ENCODE peak calls at places on chromosome 6, in eight cellular contexts. W is cortex of kidney; Q is activated CD8-positive, alpha-beta T cell treated with anti-CD3 and anti-CD28 coated beads for 36 hours; K is effector memory CD8-positive, alpha-beta T cell; J is head of caudate nucleus; R is mesenchymal stem cell; I is left lung; E is NCI-H1417. T is an unnamed sample.

GRCh38 chr6:26175428-26176181 is 88.4 kb downstream of the HFE start:
- DNase-seq in W (no peak), Q (peak; percentile 72), K (peak; percentile 47), J (no peak), R (peak; percentile 83), I (no peak), E (peak; percentile 45), T (peak; percentile 85)

GRCh38 chr6:81962198-81962597 is 209.7 kb upstream of the TENT5A start:
- DNase-seq in W (no peak), Q (no peak), K (no peak), J (no peak), R (no peak), I (no peak), E (no peak), T (no peak)

GRCh38 chr6:3750324-3751018 is 1.0 kb downstream of the PXDC1 start:
- DNase-seq in W (peak; percentile 28), Q (no peak), K (no peak), J (peak; percentile 81), R (peak; percentile 77), I (peak; percentile 93), E (peak; percentile 17), T (peak; percentile 70)

GRCh38 chr6:30690403-30691207 is at the start of gene NRM:
- DNase-seq in W (peak; percentile 38), Q (peak; percentile 80), K (peak; percentile 36), J (peak; percentile 90), R (peak; percentile 94), I (peak; percentile 91), E (peak; percentile 89), T (peak; percentile 87)

GRCh38 chr6:2531426-2532208 is 219.1 kb downstream of the MYLK4 start:
- DNase-seq in W (no peak), Q (no peak), K (no peak), J (no peak), R (peak; percentile 22), I (no peak), E (no peak), T (no peak)

GRCh38 chr6:37170273-37171140 is 555 bp downstream of the PIM1 start:
- DNase-seq in W (no peak), Q (peak; percentile 68), K (peak; percentile 45), J (no peak), R (peak; percentile 63), I (peak; percentile 62), E (peak; percentile 65), T (peak; percentile 45)

GRCh38 chr6:112235956-112236355 is 18.4 kb downstream of the LAMA4 start:
- DNase-seq in W (no peak), Q (peak; percentile 89), K (peak; percentile 5), J (no peak), R (peak; percentile 72), I (no peak), E (no peak), T (peak; percentile 86)

GRCh38 chr6:51004380-51004779 is 185.7 kb downstream of the TFAP2B start:
- DNase-seq in W (no peak), Q (no peak), K (no peak), J (no peak), R (no peak), I (no peak), E (no peak), T (no peak)

GRCh38 chr6:151434369-151434768 is 17.6 kb downstream of the RMND1 start:
- DNase-seq in W (no peak), Q (no peak), K (no peak), J (no peak), R (no peak), I (no peak), E (no peak), T (no peak)

GRCh38 chr6:47710295-47710694 is 11.9 kb downstream of the ADGRF4 start:
- DNase-seq in W (no peak), Q (no peak), K (no peak), J (no peak), R (no peak), I (no peak), E (no peak), T (no peak)

GRCh38 chr6:19415605-19416326 is 421.4 kb upstream of the ID4 start:
- DNase-seq in W (no peak), Q (no peak), K (no peak), J (no peak), R (no peak), I (no peak), E (no peak), T (no peak)

GRCh38 chr6:4401408-4402367 is 266.3 kb upstream of the ECI2 start:
- DNase-seq in W (no peak), Q (no peak), K (no peak), J (no peak), R (no peak), I (no peak), E (no peak), T (peak; percentile 7)

GRCh38 chr6:135299256-135299655 is 118.1 kb downstream of the MYB start:
- DNase-seq in W (no peak), Q (peak; percentile 10), K (no peak), J (no peak), R (no peak), I (no peak), E (no peak), T (no peak)

GRCh38 chr6:144143878-144144277 is 6.4 kb upstream of the STX11 start:
- DNase-seq in W (no peak), Q (no peak), K (no peak), J (no peak), R (no peak), I (no peak), E (no peak), T (no peak)